ENCODE peak calls at places on chromosomes 11 and 22, in five cellular contexts. M is KBM-7; B is astrocyte of the cerebellum; Z is stimulated activated CD4-positive, alpha-beta T cell treated with anti-CD3 and anti-CD28 coated beads, Interleukin-2, amount 100 ng/mL, for 24 hours; H is HTR-8/SVneo. A is an unnamed sample.

GRCh38 chr11:65204646-65205601 is 23.2 kb downstream of the CAPN1 start:
- DNase-seq in M (peak), B (no peak), Z (peak), H (peak), A (peak)

GRCh38 chr22:40462195-40462988 is 92.0 kb downstream of the SGSM3 start:
- DNase-seq in M (peak), B (no peak), Z (peak), H (no peak), A (peak)

GRCh38 chr22:26845016-26845728 is 187.8 kb downstream of the MIAT start:
- DNase-seq in M (peak), B (no peak), Z (no peak), H (no peak), A (no peak)

GRCh38 chr11:128411812-128412211 is 175.5 kb downstream of the ETS1 start:
- DNase-seq in M (no peak), B (no peak), Z (no peak), H (no peak), A (peak)

GRCh38 chr11:9757809-9758675 is 94.2 kb downstream of the SWAP70 start:
- DNase-seq in M (peak), B (no peak), Z (peak), H (peak), A (peak)

GRCh38 chr22:39916496-39916895 is 15.6 kb downstream of the GRAP2 start:
- DNase-seq in M (no peak), B (no peak), Z (no peak), H (no peak), A (no peak)

GRCh38 chr11:6129011-6129410 is 21.5 kb downstream of the OR56B4 start:
- DNase-seq in M (no peak), B (no peak), Z (no peak), H (no peak), A (no peak)

GRCh38 chr22:50573491-50574382 is 4.5 kb downstream of the CPT1B start:
- DNase-seq in M (no peak), B (no peak), Z (no peak), H (no peak), A (no peak)

GRCh38 chr22:41352058-41352457 is 29.7 kb upstream of the TEF start:
- DNase-seq in M (no peak), B (no peak), Z (no peak), H (no peak), A (no peak)

GRCh38 chr11:134980819-134981710 is 569.0 kb upstream of the B3GAT1 start:
- DNase-seq in M (no peak), B (no peak), Z (no peak), H (no peak), A (no peak)

GRCh38 chr22:38950527-38951111 is 6.8 kb upstream of the APOBEC3A start:
- DNase-seq in M (no peak), B (no peak), Z (no peak), H (no peak), A (no peak)

GRCh38 chr11:44611687-44612437 is 46.4 kb downstream of the CD82 start:
- DNase-seq in M (peak), B (no peak), Z (peak), H (no peak), A (no peak)

GRCh38 chr11:8814209-8814922 is 96.6 kb upstream of the AKIP1 start:
- DNase-seq in M (peak), B (no peak), Z (no peak), H (no peak), A (peak)

GRCh38 chr11:127890026-127890611 is 697.2 kb downstream of the ETS1 start:
- DNase-seq in M (no peak), B (no peak), Z (no peak), H (no peak), A (no peak)

GRCh38 chr11:27120211-27120610 is 79.6 kb downstream of the BBOX1 start:
- DNase-seq in M (no peak), B (no peak), Z (no peak), H (no peak), A (no peak)

GRCh38 chr11:65315204-65315865 is 669 bp downstream of the CDC42EP2 start:
- DNase-seq in M (peak), B (no peak), Z (peak), H (peak), A (peak)